ENCODE peak calls at places on chromosomes 13 and 19, in six cellular contexts. R, U, A, E, F and X are unnamed samples.

GRCh38 chr13:49859568-49859967 is 67.1 kb upstream of the KPNA3 start:
- DNase-seq in A (no peak), F (peak), U (peak), R (no peak), E (no peak), X (peak)

GRCh38 chr19:28519950-28520861 is 692.7 kb downstream of the UQCRFS1 start:
- DNase-seq in A (no peak), E (no peak), R (no peak), F (peak), U (no peak), X (no peak)

GRCh38 chr13:106156468-106156867 is 379.0 kb downstream of the EFNB2 start:
- DNase-seq in U (peak), R (no peak), F (peak), A (no peak), E (no peak), X (peak)

GRCh38 chr13:90511903-90512302 is 835.6 kb upstream of the MIR17HG start:
- DNase-seq in E (no peak), U (no peak), R (no peak), A (no peak), F (no peak), X (no peak)

GRCh38 chr13:75797256-75797655 is 161.1 kb downstream of the LMO7 start:
- DNase-seq in A (no peak), E (no peak), R (no peak), U (no peak), F (no peak), X (no peak)

GRCh38 chr19:49920624-49921363 is 8.2 kb upstream of the ATF5 start:
- DNase-seq in E (no peak), A (no peak), F (no peak), U (no peak), R (no peak), X (no peak)

GRCh38 chr13:51271528-51272070 is 49.4 kb downstream of the FAM124A start:
- DNase-seq in F (no peak), A (no peak), U (no peak), E (no peak), R (no peak), X (no peak)

GRCh38 chr19:57512845-57513244 is 13.1 kb downstream of the ZNF773 start:
- DNase-seq in A (no peak), E (no peak), R (no peak), U (no peak), F (no peak), X (no peak)

GRCh38 chr13:80939581-80939980 is 598.7 kb upstream of the SPRY2 start:
- DNase-seq in E (no peak), A (no peak), U (no peak), R (no peak), F (no peak), X (no peak)

GRCh38 chr19:46766569-46767317 is 20.5 kb upstream of the STRN4 start:
- DNase-seq in F (peak), A (no peak), E (no peak), R (peak), U (no peak), X (no peak)

GRCh38 chr13:40063278-40063698 is 407.8 kb downstream of the COG6 start:
- DNase-seq in R (no peak), U (no peak), A (no peak), E (no peak), F (no peak), X (no peak)

GRCh38 chr13:86020350-86021002 is 221.3 kb upstream of the SLITRK6 start:
- DNase-seq in E (no peak), A (no peak), R (no peak), F (peak), U (peak), X (peak)

GRCh38 chr13:106385669-106386068 is 149.8 kb downstream of the EFNB2 start:
- DNase-seq in A (no peak), U (no peak), E (no peak), R (no peak), F (no peak), X (no peak)

GRCh38 chr19:11038511-11038910 is 50.8 kb upstream of the LDLR start:
- DNase-seq in A (no peak), E (no peak), R (no peak), U (no peak), F (no peak), X (no peak)

GRCh38 chr13:85935868-85936467 is 136.7 kb upstream of the SLITRK6 start:
- DNase-seq in E (no peak), R (no peak), F (no peak), A (no peak), U (no peak), X (no peak)

GRCh38 chr13:46010148-46010547 is 42.4 kb downstream of the ZC3H13 start:
- DNase-seq in F (no peak), U (no peak), R (no peak), E (no peak), A (no peak), X (no peak)

GRCh38 chr19:49890349-49891311 is 6.1 kb downstream of the IL4I1 start:
- DNase-seq in E (no peak), R (peak), F (no peak), A (peak), U (no peak), X (no peak)